ENCODE peak calls at places on chromosome 1, in seven cellular contexts. M, S, Z, E, A, O and G are unnamed samples.

GRCh38 chr1:162062542-162063015 is 6.9 kb upstream of the NOS1AP start:
- DNase-seq in M (peak; percentile 69), S (no peak), Z (no peak), E (no peak), A (no peak), O (peak; percentile 15), G (no peak)

GRCh38 chr1:115107501-115108260 is 18.4 kb upstream of the TSPAN2 start:
- DNase-seq in M (no peak), S (no peak), Z (no peak), E (no peak), A (no peak), O (peak; percentile 73), G (no peak)

GRCh38 chr1:156574039-156574633 is 1.8 kb upstream of the IQGAP3 start:
- DNase-seq in M (no peak), S (no peak), Z (no peak), E (no peak), A (no peak), O (no peak), G (no peak)

GRCh38 chr1:29385966-29386365 is 149.6 kb downstream of the PTPRU start:
- DNase-seq in M (no peak), S (no peak), Z (no peak), E (no peak), A (no peak), O (no peak), G (no peak)

GRCh38 chr1:217089239-217090014 is 366.2 kb upstream of the ESRRG start:
- DNase-seq in M (peak; percentile 59), S (peak; percentile 45), Z (no peak), E (no peak), A (peak; percentile 72), O (peak; percentile 15), G (peak; percentile 72)

GRCh38 chr1:17304155-17304826 is 3.7 kb upstream of the PADI4 start:
- DNase-seq in M (peak; percentile 90), S (no peak), Z (peak; percentile 74), E (no peak), A (no peak), O (no peak), G (no peak)

GRCh38 chr1:68231627-68232303 is 558 bp downstream of the WLS start:
- DNase-seq in M (peak; percentile 76), S (peak; percentile 16), Z (peak; percentile 72), E (peak; percentile 50), A (peak; percentile 84), O (peak; percentile 80), G (peak; percentile 96)

GRCh38 chr1:201734776-201735175 is 94.2 kb upstream of the IPO9 start:
- DNase-seq in M (no peak), S (no peak), Z (no peak), E (no peak), A (no peak), O (no peak), G (no peak)

GRCh38 chr1:102851616-102852015 is 256.7 kb downstream of the COL11A1 start:
- DNase-seq in M (no peak), S (no peak), Z (no peak), E (no peak), A (no peak), O (no peak), G (no peak)

GRCh38 chr1:154784924-154785531 is 85.1 kb downstream of the KCNN3 start:
- DNase-seq in M (no peak), S (no peak), Z (peak; percentile 68), E (no peak), A (no peak), O (no peak), G (no peak)

GRCh38 chr1:204177133-204177532 is 11.0 kb upstream of the REN start:
- DNase-seq in M (no peak), S (no peak), Z (no peak), E (no peak), A (no peak), O (peak; percentile 19), G (no peak)

GRCh38 chr1:160874935-160875334 is 10.0 kb downstream of the ITLN1 start:
- DNase-seq in M (no peak), S (no peak), Z (no peak), E (no peak), A (no peak), O (no peak), G (no peak)

GRCh38 chr1:206898089-206898908 is 1.1 kb downstream of the IL24 start:
- DNase-seq in M (peak; percentile 79), S (no peak), Z (no peak), E (no peak), A (peak; percentile 44), O (peak; percentile 71), G (no peak)

GRCh38 chr1:25796807-25797458 is 3.1 kb upstream of the SELENON start:
- DNase-seq in M (peak; percentile 73), S (peak; percentile 69), Z (peak; percentile 86), E (peak; percentile 88), A (peak; percentile 81), O (peak; percentile 77), G (peak; percentile 96)

GRCh38 chr1:35080171-35080854 is 1.1 kb downstream of the ZMYM1 start:
- DNase-seq in M (no peak), S (no peak), Z (no peak), E (no peak), A (no peak), O (no peak), G (no peak)

GRCh38 chr1:45769261-45769932 is 18.9 kb upstream of the IPP start:
- DNase-seq in M (peak; percentile 31), S (no peak), Z (peak; percentile 23), E (no peak), A (peak; percentile 58), O (peak; percentile 64), G (no peak)